ENCODE peak calls at places on chromosomes 7 and 10, in six cellular contexts. E is cardiac fibroblast, O is cardiac muscle cell, R is AG09309, T is epithelial cell of esophagus, F is A549. A is an unnamed sample.

GRCh38 chr10:29841724-29842649 is 207.2 kb upstream of the SVIL start:
- DNase-seq in E (no peak), O (peak), R (no peak), T (peak), F (peak), A (no peak)

GRCh38 chr7:68694656-68695055 is 903.6 kb upstream of the AUTS2 start:
- DNase-seq in E (no peak), O (no peak), R (no peak), T (no peak), F (no peak), A (no peak)

GRCh38 chr10:28177944-28178637 is 124.8 kb downstream of the MPP7 start:
- DNase-seq in E (peak), O (no peak), R (no peak), T (peak), F (no peak), A (no peak)

GRCh38 chr10:33180390-33180789 is 154.1 kb downstream of the NRP1 start:
- DNase-seq in E (no peak), O (no peak), R (no peak), T (no peak), F (no peak), A (no peak)

GRCh38 chr7:94391716-94392390 is 2.8 kb upstream of the COL1A2 start:
- DNase-seq in E (peak), O (peak), R (no peak), T (no peak), F (no peak), A (peak)

GRCh38 chr7:80307251-80307856 is 172.7 kb downstream of the GNAI1 start:
- DNase-seq in E (peak), O (no peak), R (peak), T (peak), F (peak), A (no peak)

GRCh38 chr7:157949711-157950110 is 612.9 kb downstream of the DNAJB6 start:
- DNase-seq in E (no peak), O (no peak), R (no peak), T (peak), F (peak), A (no peak)

GRCh38 chr7:138125119-138125518 is 48.9 kb downstream of the AKR1D1 start:
- DNase-seq in E (peak), O (peak), R (no peak), T (peak), F (peak), A (no peak)

GRCh38 chr7:17056491-17057142 is 174.8 kb upstream of the AGR3 start:
- DNase-seq in E (peak), O (no peak), R (no peak), T (peak), F (no peak), A (no peak)

GRCh38 chr10:70909326-70909935 is 21.1 kb upstream of the PCBD1 start:
- DNase-seq in E (no peak), O (no peak), R (no peak), T (no peak), F (no peak), A (no peak)

GRCh38 chr7:133121175-133121844 is 39.4 kb upstream of the CHCHD3 start:
- DNase-seq in E (no peak), O (no peak), R (no peak), T (no peak), F (no peak), A (no peak)

GRCh38 chr7:139817249-139817648 is 11.8 kb upstream of the TBXAS1 start:
- DNase-seq in E (no peak), O (no peak), R (no peak), T (no peak), F (no peak), A (no peak)

GRCh38 chr7:90596745-90597526 is 815 bp downstream of the CDK14 start:
- DNase-seq in E (peak), O (peak), R (no peak), T (peak), F (no peak), A (no peak)

GRCh38 chr10:404341-404740 is 269.1 kb downstream of the ZMYND11 start:
- DNase-seq in E (peak), O (no peak), R (peak), T (no peak), F (no peak), A (no peak)

GRCh38 chr7:67348171-67348570 is 351.5 kb downstream of the TYW1 start:
- DNase-seq in E (no peak), O (no peak), R (no peak), T (no peak), F (no peak), A (no peak)

GRCh38 chr10:69733791-69734261 is 67.9 kb upstream of the COL13A1 start:
- DNase-seq in E (peak), O (no peak), R (peak), T (peak), F (peak), A (no peak)

GRCh38 chr10:84469470-84469869 is 141.1 kb downstream of the CCSER2 start:
- DNase-seq in E (no peak), O (no peak), R (no peak), T (no peak), F (no peak), A (no peak)

GRCh38 chr7:149067869-149068268 is 22.6 kb downstream of the ZNF786 start:
- DNase-seq in E (no peak), O (no peak), R (no peak), T (peak), F (no peak), A (no peak)

GRCh38 chr10:120505056-120505455 is 48.0 kb downstream of the PLPP4 start:
- DNase-seq in E (no peak), O (no peak), R (no peak), T (no peak), F (no peak), A (peak)

GRCh38 chr7:93544686-93545085 is 29.8 kb downstream of the CALCR start:
- DNase-seq in E (no peak), O (no peak), R (no peak), T (no peak), F (no peak), A (no peak)

GRCh38 chr7:47906883-47907282 is 41.4 kb downstream of the PKD1L1 start:
- DNase-seq in E (no peak), O (no peak), R (no peak), T (no peak), F (no peak), A (no peak)

GRCh38 chr7:5689118-5689517 is 92.3 kb downstream of the RNF216 start:
- DNase-seq in E (peak), O (no peak), R (no peak), T (peak), F (no peak), A (no peak)

GRCh38 chr10:96588601-96589419 is 2.0 kb upstream of the TM9SF3 start:
- DNase-seq in E (no peak), O (no peak), R (no peak), T (peak), F (no peak), A (no peak)

GRCh38 chr7:82789883-82790609 is 346.5 kb upstream of the CACNA2D1 start:
- DNase-seq in E (peak), O (no peak), R (peak), T (no peak), F (no peak), A (no peak)

GRCh38 chr10:99958806-99959205 is 50.9 kb downstream of the DNMBP start:
- DNase-seq in E (no peak), O (no peak), R (no peak), T (no peak), F (no peak), A (no peak)

GRCh38 chr7:494261-494687 is 25.4 kb downstream of the PDGFA start:
- DNase-seq in E (no peak), O (no peak), R (no peak), T (peak), F (no peak), A (no peak)

GRCh38 chr10:123583639-123584418 is 82.3 kb upstream of the GPR26 start:
- DNase-seq in E (peak), O (peak), R (peak), T (peak), F (peak), A (peak)

GRCh38 chr7:114790526-114790925 is 131.4 kb upstream of the MDFIC start:
- DNase-seq in E (peak), O (no peak), R (no peak), T (no peak), F (no peak), A (no peak)

GRCh38 chr7:40244226-40244625 is 109.4 kb downstream of the SUGCT start:
- DNase-seq in E (peak), O (no peak), R (no peak), T (no peak), F (no peak), A (peak)

GRCh38 chr10:113454341-113455061 is 98.4 kb upstream of the HABP2 start:
- DNase-seq in E (peak), O (peak), R (no peak), T (peak), F (peak), A (peak)

GRCh38 chr7:48786951-48787350 is 137.4 kb upstream of the CDC14C start:
- DNase-seq in E (no peak), O (no peak), R (no peak), T (no peak), F (no peak), A (no peak)

GRCh38 chr10:4740471-4740870 is 85.5 kb upstream of the AKR1E2 start:
- DNase-seq in E (no peak), O (peak), R (no peak), T (no peak), F (no peak), A (no peak)

GRCh38 chr7:1176891-1177373 is 16.9 kb upstream of the ZFAND2A start:
- DNase-seq in E (peak), O (peak), R (no peak), T (peak), F (peak), A (peak)

GRCh38 chr10:35435824-35436223 is 99.5 kb downstream of the CCNY start:
- DNase-seq in E (no peak), O (no peak), R (no peak), T (no peak), F (no peak), A (no peak)

GRCh38 chr10:129491123-129491734 is 24.2 kb downstream of the MGMT start:
- DNase-seq in E (peak), O (peak), R (no peak), T (peak), F (peak), A (no peak)

GRCh38 chr7:22597845-22598244 is 97.9 kb upstream of the STEAP1B start:
- DNase-seq in E (peak), O (no peak), R (peak), T (peak), F (no peak), A (no peak)

GRCh38 chr10:51023611-51024010 is 50.7 kb upstream of the PRKG1 start:
- DNase-seq in E (no peak), O (no peak), R (no peak), T (no peak), F (no peak), A (no peak)

GRCh38 chr7:128215281-128215680 is 25.8 kb upstream of the LEP start:
- DNase-seq in E (peak), O (no peak), R (peak), T (peak), F (no peak), A (no peak)

GRCh38 chr10:101066146-101066889 is 4.5 kb downstream of the KAZALD1 start:
- DNase-seq in E (peak), O (peak), R (no peak), T (peak), F (peak), A (no peak)

GRCh38 chr10:29304259-29305030 is 15.6 kb downstream of the LYZL1 start:
- DNase-seq in E (peak), O (peak), R (peak), T (peak), F (peak), A (peak)

DNA sequence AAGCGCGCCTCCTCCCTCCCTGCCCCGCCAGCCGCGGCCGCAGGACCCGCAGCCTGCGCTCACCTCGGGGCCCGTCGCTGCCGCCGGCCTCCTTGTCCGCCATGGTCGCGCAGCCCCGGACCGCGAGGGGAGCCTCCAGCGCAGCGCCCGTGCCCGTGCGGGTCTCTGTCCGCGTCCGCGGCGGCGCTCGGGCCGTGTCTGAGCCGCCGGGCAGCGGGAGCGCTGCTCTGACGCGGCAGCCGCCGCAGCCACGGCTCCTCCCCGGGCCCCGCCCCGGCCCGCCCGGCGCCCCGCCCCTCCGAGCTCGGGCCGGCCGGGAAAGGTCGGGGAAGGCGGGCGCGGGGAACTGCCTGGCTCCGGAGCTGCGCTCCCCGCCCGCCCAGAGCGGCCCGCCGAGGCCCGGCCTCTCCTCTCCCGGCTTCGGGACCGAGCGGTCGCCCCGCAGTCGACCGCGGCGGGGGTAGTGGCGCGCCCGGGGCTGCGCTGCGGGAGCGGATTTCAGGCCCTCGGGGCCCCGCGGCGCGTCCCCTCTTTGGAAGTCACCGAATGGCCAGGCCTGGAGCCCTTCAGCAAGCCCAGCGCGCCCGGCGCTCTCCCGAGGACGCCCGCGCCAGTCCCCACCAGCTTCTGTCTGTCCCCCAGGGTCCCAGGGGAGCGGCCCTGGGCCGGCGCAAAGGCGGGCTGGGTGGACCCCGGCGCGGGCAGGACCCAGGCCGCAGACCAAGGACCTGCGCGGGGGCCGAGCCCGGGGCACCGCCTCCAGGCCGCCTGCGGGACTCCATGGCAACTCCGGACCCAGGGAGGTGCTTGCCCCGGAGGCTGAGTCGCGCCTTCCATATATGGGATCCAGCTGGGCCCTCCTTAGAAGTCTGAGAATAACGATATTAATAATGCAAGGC is at the start of gene HSPA12A:
- DNase-seq in E (peak), O (peak), R (peak), T (peak), F (peak), A (no peak)
- H3K4me3 ChIP-seq in E (peak), O (peak), R (peak), T (peak), F (peak), A (peak)

GRCh38 chr7:28626629-28627262 is 214.4 kb downstream of the CREB5 start:
- DNase-seq in E (peak), O (peak), R (no peak), T (peak), F (peak), A (peak)
- H3K4me3 ChIP-seq in E (no peak), O (no peak), R (no peak), T (no peak), F (no peak), A (no peak)

GRCh38 chr10:49678827-49679479 is 498 bp upstream of the C10orf53 start:
- DNase-seq in E (no peak), O (no peak), R (no peak), T (no peak), F (no peak), A (no peak)
- H3K4me3 ChIP-seq in E (peak), O (peak), R (no peak), T (no peak), F (no peak), A (no peak)

GRCh38 chr7:70698219-70698832 is 433.6 kb upstream of the GALNT17 start:
- DNase-seq in E (peak), O (peak), R (peak), T (peak), F (peak), A (no peak)
- H3K4me3 ChIP-seq in E (no peak), O (no peak), R (no peak), T (no peak), F (no peak), A (peak)

A was measured in NT2/D1.